ENCODE peak calls at places on chromosomes 16 and 17, in ten cellular contexts. Y is OCI-LY7, X is thoracic aorta, B is SK-N-SH, N is cardiac muscle cell, Q is PC-3, J is HFFc6, W is glutamatergic neuron, G is H1, S is HL-60. I is an unnamed sample.

GRCh38 chr17:72624652-72625051 is 467.8 kb downstream of the SLC39A11 start:
- DNase-seq in S (no peak), B (no peak), N (no peak), W (no peak), Y (no peak), J (no peak), G (no peak), Q (no peak), X (no peak), I (no peak)

GRCh38 chr17:79919164-79919585 is 79.9 kb upstream of the CBX4 start:
- DNase-seq in B (peak), S (no peak), Q (peak), G (no peak), N (no peak), J (no peak), Y (no peak), X (peak), W (no peak), I (no peak)

GRCh38 chr17:66255112-66255511 is 25.9 kb upstream of the APOH start:
- DNase-seq in J (peak), X (no peak), N (peak), G (no peak), W (no peak), B (peak), Y (peak), S (peak), Q (peak), I (peak)

GRCh38 chr16:11117576-11118211 is 138.3 kb downstream of the SOCS1 start:
- DNase-seq in B (no peak), S (no peak), Q (no peak), X (no peak), N (no peak), J (no peak), Y (no peak), G (no peak), W (no peak), I (peak)

GRCh38 chr17:80504671-80505413 is 28.4 kb upstream of the NPTX1 start:
- DNase-seq in J (peak), B (no peak), G (no peak), W (peak), Q (no peak), Y (peak), X (no peak), S (no peak), N (no peak), I (no peak)

GRCh38 chr16:86762035-86762550 is 183.7 kb downstream of the FOXL1 start:
- DNase-seq in Q (no peak), J (no peak), G (no peak), S (no peak), X (no peak), W (no peak), N (no peak), Y (no peak), B (no peak), I (no peak)

GRCh38 chr17:82202981-82203380 is 9.7 kb downstream of the CCDC57 start:
- DNase-seq in X (no peak), B (peak), G (no peak), J (no peak), S (no peak), W (no peak), N (no peak), Q (no peak), Y (no peak), I (no peak)

GRCh38 chr16:87199379-87199778 is 117.8 kb downstream of the C16orf95 start:
- DNase-seq in X (no peak), W (no peak), S (no peak), N (no peak), Q (no peak), B (no peak), Y (no peak), G (no peak), J (no peak), I (no peak)

GRCh38 chr17:37762669-37763068 is 17.8 kb upstream of the HNF1B start:
- DNase-seq in J (no peak), N (no peak), G (no peak), W (no peak), B (no peak), Q (no peak), S (no peak), Y (no peak), X (no peak), I (no peak)

GRCh38 chr17:56596741-56597494 is 3.4 kb downstream of the NOG start:
- DNase-seq in J (no peak), X (no peak), N (peak), Q (no peak), Y (no peak), S (no peak), W (peak), G (no peak), B (peak), I (no peak)

GRCh38 chr16:71345031-71345430 is 13.5 kb upstream of the CALB2 start:
- DNase-seq in X (no peak), W (no peak), G (no peak), N (no peak), J (no peak), B (no peak), Y (no peak), S (no peak), Q (no peak), I (no peak)

GRCh38 chr17:55632893-55633292 is 89.8 kb downstream of the TMEM100 start:
- DNase-seq in N (no peak), J (no peak), Q (no peak), W (no peak), B (no peak), Y (no peak), X (no peak), G (no peak), S (no peak), I (no peak)

GRCh38 chr17:73155410-73156165 is 9.2 kb upstream of the SSTR2 start:
- DNase-seq in J (no peak), X (no peak), B (peak), W (peak), Y (no peak), S (no peak), N (no peak), G (no peak), Q (no peak), I (no peak)

GRCh38 chr17:81396722-81397313 is 1.6 kb downstream of the BAHCC1 start:
- DNase-seq in J (peak), S (no peak), N (no peak), Q (peak), Y (no peak), B (peak), G (no peak), W (no peak), X (no peak), I (no peak)

GRCh38 chr16:87496101-87496801 is 3.4 kb upstream of the ZCCHC14 start:
- DNase-seq in G (no peak), W (no peak), N (no peak), B (no peak), J (no peak), Q (no peak), S (no peak), Y (no peak), X (no peak), I (peak)

GRCh38 chr16:89720520-89720858 is 209 bp downstream of the VPS9D1 start:
- DNase-seq in B (peak), X (no peak), W (peak), Q (peak), Y (no peak), S (no peak), J (no peak), G (no peak), N (peak), I (no peak)

GRCh38 chr17:45310380-45311324 is 6.2 kb downstream of the MAP3K14 start:
- DNase-seq in X (no peak), Q (peak), S (no peak), J (no peak), B (no peak), Y (no peak), W (no peak), N (no peak), G (no peak), I (no peak)

GRCh38 chr17:65389426-65389825 is 172.0 kb downstream of the AXIN2 start:
- DNase-seq in Q (peak), S (no peak), Y (no peak), B (no peak), X (no peak), W (no peak), J (peak), G (no peak), N (no peak), I (no peak)

GRCh38 chr17:42541041-42541833 is 5.2 kb downstream of the NAGLU start:
- DNase-seq in W (no peak), J (no peak), S (no peak), Q (peak), G (no peak), Y (no peak), X (no peak), B (no peak), N (no peak), I (no peak)

GRCh38 chr16:86879268-86879667 is 300.9 kb downstream of the FOXL1 start:
- DNase-seq in Q (no peak), X (no peak), G (no peak), B (no peak), N (no peak), S (no peak), W (no peak), Y (no peak), J (no peak), I (no peak)

GRCh38 chr17:28174352-28175046 is 132.0 kb downstream of the NLK start:
- DNase-seq in X (no peak), S (no peak), Q (peak), B (no peak), W (no peak), G (no peak), Y (peak), N (peak), J (no peak), I (peak)

GRCh38 chr17:51527230-51527982 is 267.1 kb downstream of the UTP18 start:
- DNase-seq in Q (no peak), Y (no peak), W (no peak), J (no peak), X (no peak), S (no peak), B (no peak), G (no peak), N (no peak), I (no peak)

GRCh38 chr17:80662557-80662956 is 117.9 kb downstream of the RPTOR start:
- DNase-seq in N (no peak), Y (no peak), B (no peak), G (no peak), W (no peak), Q (no peak), X (no peak), S (no peak), J (no peak), I (no peak)

GRCh38 chr17:40526668-40527067 is 25.2 kb upstream of the TNS4 start:
- DNase-seq in W (no peak), Y (no peak), G (no peak), N (no peak), S (no peak), Q (no peak), J (no peak), B (no peak), X (no peak), I (no peak)
- TF ChIP-seq CTCF in W (no peak), Y (no peak), G (no peak), N (no peak), S (no peak), Q (no peak), J (no peak), B (no peak), X (no peak), I (no peak)

GRCh38 chr17:18037482-18037881 is 1.5 kb downstream of the ATPAF2 start:
- DNase-seq in X (no peak), N (no peak), Y (peak), G (no peak), S (no peak), B (no peak), W (no peak), J (no peak), Q (no peak), I (no peak)

GRCh38 chr17:18039535-18040286 is 503 bp downstream of the GID4 start:
- DNase-seq in W (peak), N (peak), X (no peak), G (no peak), B (peak), S (no peak), J (no peak), Y (peak), Q (peak), I (no peak)

GRCh38 chr17:18040287-18040858 is 1.2 kb downstream of the GID4 start:
- DNase-seq in X (no peak), Q (no peak), N (no peak), G (no peak), S (no peak), W (peak), Y (peak), J (no peak), B (no peak), I (no peak)

GRCh38 chr17:18038149-18038850 is 668 bp downstream of the ATPAF2 start:
- DNase-seq in Y (peak), S (no peak), W (no peak), G (no peak), X (no peak), Q (no peak), N (no peak), B (no peak), J (peak), I (peak)

DNA sequence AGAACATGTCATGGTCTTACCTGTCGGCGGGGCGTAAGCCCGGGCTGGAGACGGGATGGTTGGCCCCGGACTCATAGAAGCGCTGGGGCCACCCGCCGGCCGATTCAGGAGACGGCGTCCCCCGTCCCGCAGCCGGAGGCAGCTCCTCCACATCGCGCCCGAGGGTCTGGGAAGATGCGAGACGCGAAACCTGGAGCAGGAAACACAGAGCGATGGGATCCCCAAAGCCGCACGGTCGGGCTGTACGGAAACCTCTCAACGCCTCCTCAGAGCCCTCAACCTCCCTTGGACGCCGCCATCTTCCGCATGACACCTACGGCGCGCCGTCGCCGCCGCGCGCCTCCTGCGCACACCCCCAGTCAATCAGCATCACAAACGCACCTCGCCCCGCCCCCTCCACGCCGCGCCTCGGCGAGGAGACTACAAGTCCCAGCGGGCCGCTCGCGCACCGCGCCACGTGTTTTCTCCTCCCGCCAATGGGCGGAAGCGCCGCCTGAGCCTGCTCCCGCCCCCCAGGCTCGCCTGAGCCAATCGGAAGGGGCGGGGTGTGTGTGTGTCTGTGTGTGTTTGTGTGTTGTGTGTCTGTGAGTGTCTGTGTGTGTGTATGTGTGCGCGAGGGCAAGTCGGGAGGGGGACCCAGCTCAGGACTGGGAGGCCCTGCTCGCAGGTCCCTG is at the start of the genes ATPAF2 and GID4:
- DNase-seq in S (peak), G (peak), B (peak), N (peak), Y (peak), X (peak), Q (peak), J (peak), W (peak), I (peak)
- TF ChIP-seq CTCF in S (no peak), G (no peak), B (peak), N (no peak), Y (peak), X (no peak), Q (peak), J (peak), W (no peak), I (no peak)

GRCh38 chr16:14024300-14024699 is 46.8 kb upstream of the MRTFB start:
- DNase-seq in G (no peak), S (no peak), X (no peak), Q (peak), J (no peak), W (no peak), B (no peak), N (no peak), Y (peak), I (no peak)
- TF ChIP-seq CTCF in G (no peak), S (no peak), X (no peak), Q (no peak), J (no peak), W (no peak), B (no peak), N (peak), Y (no peak), I (no peak)

GRCh38 chr17:76585649-76586593 is at the start of gene ST6GALNAC2:
- DNase-seq in Q (peak), B (peak), G (no peak), J (peak), X (no peak), S (no peak), W (peak), Y (no peak), N (peak), I (peak)
- TF ChIP-seq CTCF in Q (peak), B (peak), G (no peak), J (peak), X (peak), S (no peak), W (no peak), Y (no peak), N (peak), I (peak)

GRCh38 chr17:14094676-14095075 is 25.4 kb downstream of the COX10 start:
- DNase-seq in W (no peak), G (no peak), Q (no peak), B (no peak), S (no peak), Y (no peak), J (no peak), N (no peak), X (no peak), I (no peak)
- TF ChIP-seq CTCF in W (no peak), G (no peak), Q (no peak), B (no peak), S (no peak), Y (no peak), J (no peak), N (no peak), X (no peak), I (no peak)

DNA sequence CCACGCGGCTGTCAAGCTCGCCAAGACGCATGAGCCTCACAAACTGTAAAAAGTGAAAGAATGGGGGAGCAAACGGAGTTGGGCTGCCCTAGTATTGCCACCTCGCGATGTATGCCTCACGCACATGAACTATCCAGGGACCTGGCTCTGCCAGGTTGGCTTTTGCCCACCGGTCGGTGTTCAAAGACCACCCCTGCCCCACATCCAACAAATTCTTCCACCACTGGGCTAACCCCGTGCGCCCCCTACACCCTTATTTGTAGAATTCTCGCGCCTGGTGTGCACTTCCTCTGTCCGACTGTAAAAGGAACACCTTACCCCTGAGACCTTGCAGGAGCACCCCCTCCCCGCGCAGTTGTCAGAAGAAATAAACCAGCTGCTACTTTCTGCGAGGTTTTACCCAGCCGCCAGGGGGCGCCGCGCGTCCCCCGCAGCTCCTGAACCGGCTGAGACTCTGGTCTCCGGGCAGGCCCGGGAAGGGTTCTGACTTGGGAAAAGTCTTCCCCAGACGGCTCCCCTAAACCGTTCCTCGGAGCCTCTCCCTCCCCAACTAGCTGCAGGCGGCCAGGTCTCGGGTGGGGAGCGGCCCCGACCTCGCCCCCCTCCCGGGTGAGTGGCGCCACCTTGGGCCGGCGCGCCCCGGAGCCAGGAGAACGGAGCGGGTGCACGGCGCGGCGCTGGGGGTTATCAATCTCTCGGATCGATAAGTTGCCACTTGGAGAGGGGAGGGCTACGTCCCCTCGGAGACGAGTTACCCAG is 1.7 kb upstream of the ZNF423 start:
- DNase-seq in G (peak), X (no peak), N (peak), J (no peak), S (peak), Q (peak), B (peak), W (peak), Y (peak), I (peak)
- TF ChIP-seq CTCF in G (peak), X (peak), N (peak), J (peak), S (no peak), Q (peak), B (peak), W (peak), Y (peak), I (peak)